ENCODE peak calls at places on chromosome 11, in six cellular contexts. One of them, this sample, is unnamed.

GRCh38 chr11:68137833-68138232 is 16.6 kb upstream of the CHKA start:
- DNase-seq in H1: no peak
- DNase-seq in H9: no peak
- DNase-seq in mesenchymal stem cell: no peak
- DNase-seq in neuronal stem cell: no peak
- DNase-seq in trophoblast cell: no peak
- DNase-seq in this sample: no peak

GRCh38 chr11:1302461-1303073 is 6.9 kb downstream of the TOLLIP start:
- DNase-seq in H1: peak
- DNase-seq in mesenchymal stem cell: no peak
- DNase-seq in trophoblast cell: no peak
- DNase-seq in neuronal stem cell: no peak
- DNase-seq in H9: peak
- DNase-seq in this sample: no peak

GRCh38 chr11:77125695-77126094 is 2.4 kb upstream of the MYO7A start:
- DNase-seq in trophoblast cell: no peak
- DNase-seq in H9: no peak
- DNase-seq in mesenchymal stem cell: no peak
- DNase-seq in H1: no peak
- DNase-seq in neuronal stem cell: no peak
- DNase-seq in this sample: no peak

GRCh38 chr11:925158-925495 is 543 bp upstream of the AP2A2 start:
- DNase-seq in mesenchymal stem cell: no peak
- DNase-seq in trophoblast cell: no peak
- DNase-seq in neuronal stem cell: no peak
- DNase-seq in H1: no peak
- DNase-seq in H9: no peak
- DNase-seq in this sample: no peak

GRCh38 chr11:94245121-94245520 is 59.3 kb upstream of the IZUMO1R start:
- DNase-seq in neuronal stem cell: no peak
- DNase-seq in mesenchymal stem cell: no peak
- DNase-seq in trophoblast cell: no peak
- DNase-seq in H9: no peak
- DNase-seq in H1: no peak
- DNase-seq in this sample: peak

GRCh38 chr11:99316761-99317475 is 296.2 kb downstream of the CNTN5 start:
- DNase-seq in trophoblast cell: no peak
- DNase-seq in H9: no peak
- DNase-seq in H1: no peak
- DNase-seq in mesenchymal stem cell: no peak
- DNase-seq in neuronal stem cell: no peak
- DNase-seq in this sample: no peak

GRCh38 chr11:84663731-84664130 is 963.4 kb downstream of the DLG2 start:
- DNase-seq in trophoblast cell: no peak
- DNase-seq in mesenchymal stem cell: no peak
- DNase-seq in H9: no peak
- DNase-seq in neuronal stem cell: no peak
- DNase-seq in H1: no peak
- DNase-seq in this sample: no peak

GRCh38 chr11:104899226-104899625 is 966 bp upstream of the CASP12 start:
- DNase-seq in H9: no peak
- DNase-seq in trophoblast cell: no peak
- DNase-seq in H1: no peak
- DNase-seq in neuronal stem cell: no peak
- DNase-seq in mesenchymal stem cell: no peak
- DNase-seq in this sample: no peak

GRCh38 chr11:117673561-117673960 is 123.5 kb downstream of the DSCAML1 start:
- DNase-seq in H1: no peak
- DNase-seq in trophoblast cell: no peak
- DNase-seq in neuronal stem cell: no peak
- DNase-seq in mesenchymal stem cell: no peak
- DNase-seq in H9: no peak
- DNase-seq in this sample: no peak

GRCh38 chr11:2089536-2090165 is 49.5 kb downstream of the IGF2 start:
- DNase-seq in H9: peak
- DNase-seq in mesenchymal stem cell: peak
- DNase-seq in trophoblast cell: peak
- DNase-seq in neuronal stem cell: peak
- DNase-seq in H1: peak
- DNase-seq in this sample: peak

GRCh38 chr11:111429066-111429506 is 50.0 kb upstream of the POU2AF1 start:
- DNase-seq in H1: peak
- DNase-seq in neuronal stem cell: peak
- DNase-seq in trophoblast cell: peak
- DNase-seq in mesenchymal stem cell: peak
- DNase-seq in H9: peak
- DNase-seq in this sample: peak

GRCh38 chr11:62233730-62234129 is 8.3 kb upstream of the SCGB1D2 start:
- DNase-seq in trophoblast cell: no peak
- DNase-seq in mesenchymal stem cell: no peak
- DNase-seq in H1: no peak
- DNase-seq in H9: no peak
- DNase-seq in neuronal stem cell: no peak
- DNase-seq in this sample: no peak

GRCh38 chr11:71927813-71928738 is at the start of gene XNDC1N:
- DNase-seq in mesenchymal stem cell: peak
- DNase-seq in trophoblast cell: peak
- DNase-seq in H1: peak
- DNase-seq in neuronal stem cell: peak
- DNase-seq in H9: peak
- DNase-seq in this sample: peak

GRCh38 chr11:113475160-113475761 is at the start of gene DRD2:
- DNase-seq in H9: peak
- DNase-seq in mesenchymal stem cell: no peak
- DNase-seq in neuronal stem cell: peak
- DNase-seq in H1: peak
- DNase-seq in trophoblast cell: no peak
- DNase-seq in this sample: no peak

GRCh38 chr11:59368238-59369022 is 9.7 kb downstream of the OR5AN1 start:
- DNase-seq in H1: no peak
- DNase-seq in trophoblast cell: no peak
- DNase-seq in H9: no peak
- DNase-seq in mesenchymal stem cell: no peak
- DNase-seq in neuronal stem cell: no peak
- DNase-seq in this sample: no peak

GRCh38 chr11:44600739-44601416 is 35.4 kb downstream of the CD82 start:
- DNase-seq in mesenchymal stem cell: no peak
- DNase-seq in H1: no peak
- DNase-seq in neuronal stem cell: no peak
- DNase-seq in trophoblast cell: no peak
- DNase-seq in H9: peak
- DNase-seq in this sample: peak

GRCh38 chr11:10908215-10908990 is 50.5 kb upstream of the ZBED5 start:
- DNase-seq in H9: peak
- DNase-seq in neuronal stem cell: no peak
- DNase-seq in mesenchymal stem cell: peak
- DNase-seq in trophoblast cell: no peak
- DNase-seq in H1: no peak
- DNase-seq in this sample: peak

GRCh38 chr11:73237471-73238290 is 19.6 kb downstream of the P2RY2 start:
- DNase-seq in neuronal stem cell: no peak
- DNase-seq in H9: peak
- DNase-seq in H1: no peak
- DNase-seq in trophoblast cell: no peak
- DNase-seq in mesenchymal stem cell: peak
- DNase-seq in this sample: peak

GRCh38 chr11:68925613-68926012 is 21.9 kb downstream of the IGHMBP2 start:
- DNase-seq in H1: no peak
- DNase-seq in trophoblast cell: no peak
- DNase-seq in H9: no peak
- DNase-seq in mesenchymal stem cell: no peak
- DNase-seq in neuronal stem cell: no peak
- DNase-seq in this sample: no peak

GRCh38 chr11:3119141-3119821 is 45.8 kb downstream of the OSBPL5 start:
- DNase-seq in neuronal stem cell: no peak
- DNase-seq in trophoblast cell: no peak
- DNase-seq in mesenchymal stem cell: no peak
- DNase-seq in H9: no peak
- DNase-seq in H1: no peak
- DNase-seq in this sample: no peak

GRCh38 chr11:128417607-128418324 is 169.6 kb downstream of the ETS1 start:
- DNase-seq in H1: no peak
- DNase-seq in mesenchymal stem cell: peak
- DNase-seq in H9: no peak
- DNase-seq in trophoblast cell: no peak
- DNase-seq in neuronal stem cell: no peak
- DNase-seq in this sample: peak

GRCh38 chr11:124277809-124278208 is 21.6 kb downstream of the OR8G5 start:
- DNase-seq in H1: peak
- DNase-seq in H9: peak
- DNase-seq in neuronal stem cell: no peak
- DNase-seq in trophoblast cell: no peak
- DNase-seq in mesenchymal stem cell: peak
- DNase-seq in this sample: no peak

GRCh38 chr11:131717616-131718015 is 347.2 kb downstream of the NTM start:
- DNase-seq in mesenchymal stem cell: no peak
- DNase-seq in trophoblast cell: no peak
- DNase-seq in neuronal stem cell: no peak
- DNase-seq in H9: no peak
- DNase-seq in H1: no peak
- DNase-seq in this sample: no peak

GRCh38 chr11:101914349-101914736 is 467 bp upstream of the CEP126 start:
- DNase-seq in trophoblast cell: peak
- DNase-seq in H9: no peak
- DNase-seq in H1: no peak
- DNase-seq in mesenchymal stem cell: peak
- DNase-seq in neuronal stem cell: peak
- DNase-seq in this sample: peak

GRCh38 chr11:61777234-61778090 is 14.9 kb downstream of the TMEM258 start:
- DNase-seq in H1: peak
- DNase-seq in H9: peak
- DNase-seq in trophoblast cell: peak
- DNase-seq in mesenchymal stem cell: no peak
- DNase-seq in neuronal stem cell: no peak
- DNase-seq in this sample: no peak

GRCh38 chr11:70705097-70705496 is 306.8 kb downstream of the CTTN start:
- DNase-seq in H1: no peak
- DNase-seq in H9: no peak
- DNase-seq in mesenchymal stem cell: no peak
- DNase-seq in trophoblast cell: no peak
- DNase-seq in neuronal stem cell: no peak
- DNase-seq in this sample: no peak
- H4K91ac ChIP-seq in H1: no peak
- H4K91ac ChIP-seq in H9: no peak
- H4K91ac ChIP-seq in mesenchymal stem cell: no peak
- H4K91ac ChIP-seq in trophoblast cell: no peak
- H4K91ac ChIP-seq in neuronal stem cell: no peak
- H4K91ac ChIP-seq in this sample: no peak

DNA sequence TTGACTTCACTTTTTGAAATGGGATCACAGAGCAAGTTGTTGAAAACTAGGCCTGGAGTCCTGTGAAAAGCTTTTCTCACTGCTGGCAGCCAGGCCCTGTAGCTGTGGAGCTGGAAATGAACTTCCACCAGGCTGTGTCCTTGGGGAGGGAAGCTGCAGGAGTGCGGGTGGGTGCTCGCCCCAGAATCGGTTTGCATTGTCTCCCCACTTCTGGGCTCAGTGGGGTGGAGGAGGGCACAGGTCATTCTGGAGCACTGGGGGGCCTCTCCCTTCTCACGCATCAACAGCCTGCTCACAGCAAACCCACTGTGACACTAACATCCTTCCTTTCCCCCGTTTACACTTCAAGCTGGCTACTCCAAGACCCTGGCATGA is 15.2 kb downstream of the GLB1L2 start:
- DNase-seq in mesenchymal stem cell: no peak
- DNase-seq in trophoblast cell: no peak
- DNase-seq in H9: peak
- DNase-seq in H1: peak
- DNase-seq in neuronal stem cell: no peak
- DNase-seq in this sample: no peak
- H4K91ac ChIP-seq in mesenchymal stem cell: no peak
- H4K91ac ChIP-seq in trophoblast cell: no peak
- H4K91ac ChIP-seq in H9: no peak
- H4K91ac ChIP-seq in H1: no peak
- H4K91ac ChIP-seq in neuronal stem cell: no peak
- H4K91ac ChIP-seq in this sample: no peak

DNA sequence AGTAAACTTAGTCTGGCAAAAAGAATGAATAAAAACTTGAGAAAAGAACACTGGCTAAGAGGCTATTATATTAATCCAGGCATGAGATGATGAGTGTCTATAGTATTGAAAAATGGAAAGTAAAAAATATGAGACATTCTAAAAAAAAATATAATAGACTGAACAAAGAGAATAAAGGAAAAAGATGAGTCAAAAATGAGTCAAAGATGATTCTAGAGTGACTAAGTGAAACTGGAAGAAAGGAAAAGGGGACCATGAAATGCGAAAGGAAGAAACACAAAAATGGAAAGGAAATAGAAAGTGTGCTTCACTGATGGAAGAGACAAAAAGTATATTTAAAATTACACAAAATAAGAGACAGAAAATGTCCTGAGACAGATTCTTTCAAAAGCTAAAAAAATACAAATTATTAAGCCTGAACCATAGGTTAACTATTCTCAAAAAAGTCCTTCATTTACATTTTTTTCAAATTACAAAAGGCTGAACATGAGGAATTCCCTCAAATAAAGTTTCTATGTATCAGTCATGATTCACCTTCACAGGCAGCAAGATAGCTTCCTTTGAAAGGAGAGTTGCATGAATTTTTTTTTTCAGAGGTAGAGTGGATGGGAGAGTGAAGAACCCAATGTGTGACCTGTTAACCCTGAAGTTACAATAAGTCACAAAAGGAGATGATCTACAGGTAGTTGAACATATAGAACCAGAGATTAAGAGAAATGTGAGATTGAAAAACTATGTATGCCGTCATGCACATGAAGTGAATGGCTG is 75.2 kb downstream of the EIF3M start:
- DNase-seq in mesenchymal stem cell: no peak
- DNase-seq in H9: no peak
- DNase-seq in H1: no peak
- DNase-seq in trophoblast cell: no peak
- DNase-seq in neuronal stem cell: no peak
- DNase-seq in this sample: peak
- H4K91ac ChIP-seq in mesenchymal stem cell: no peak
- H4K91ac ChIP-seq in H9: no peak
- H4K91ac ChIP-seq in H1: no peak
- H4K91ac ChIP-seq in trophoblast cell: no peak
- H4K91ac ChIP-seq in neuronal stem cell: no peak
- H4K91ac ChIP-seq in this sample: no peak

GRCh38 chr11:36103933-36104530 is 160.2 kb downstream of the LDLRAD3 start:
- DNase-seq in H9: no peak
- DNase-seq in mesenchymal stem cell: no peak
- DNase-seq in trophoblast cell: no peak
- DNase-seq in neuronal stem cell: no peak
- DNase-seq in H1: no peak
- DNase-seq in this sample: no peak

GRCh38 chr11:36102868-36103267 is 159.0 kb downstream of the LDLRAD3 start:
- DNase-seq in H1: no peak
- DNase-seq in neuronal stem cell: no peak
- DNase-seq in trophoblast cell: peak
- DNase-seq in mesenchymal stem cell: no peak
- DNase-seq in H9: no peak
- DNase-seq in this sample: no peak

GRCh38 chr11:36101466-36101865 is 157.6 kb downstream of the LDLRAD3 start:
- DNase-seq in mesenchymal stem cell: no peak
- DNase-seq in neuronal stem cell: no peak
- DNase-seq in H9: no peak
- DNase-seq in H1: no peak
- DNase-seq in trophoblast cell: no peak
- DNase-seq in this sample: no peak

GRCh38 chr11:36105743-36106581 is 162.1 kb downstream of the LDLRAD3 start:
- DNase-seq in mesenchymal stem cell: no peak
- DNase-seq in H9: no peak
- DNase-seq in H1: no peak
- DNase-seq in neuronal stem cell: no peak
- DNase-seq in trophoblast cell: no peak
- DNase-seq in this sample: no peak

GRCh38 chr11:36104660-36104992 is 160.8 kb downstream of the LDLRAD3 start:
- DNase-seq in trophoblast cell: no peak
- DNase-seq in mesenchymal stem cell: no peak
- DNase-seq in neuronal stem cell: no peak
- DNase-seq in H1: no peak
- DNase-seq in H9: no peak
- DNase-seq in this sample: no peak
- H4K91ac ChIP-seq in trophoblast cell: no peak
- H4K91ac ChIP-seq in mesenchymal stem cell: no peak
- H4K91ac ChIP-seq in neuronal stem cell: peak
- H4K91ac ChIP-seq in H1: peak
- H4K91ac ChIP-seq in H9: no peak
- H4K91ac ChIP-seq in this sample: no peak

This sample was measured in IMR-90.